ENCODE peak calls at places on chromosome 21, in eight cellular contexts. One of them, this sample, is unnamed.

GRCh38 chr21:31623664-31624063 is 35.8 kb upstream of the SOD1 start:
- DNase-seq in GM12865: peak
- DNase-seq in astrocyte: no peak
- DNase-seq in CD4-positive, alpha-beta memory T cell: no peak
- DNase-seq in psoas muscle: no peak
- DNase-seq in ovary: no peak
- DNase-seq in AG04450: no peak
- DNase-seq in HL-60: no peak
- DNase-seq in this sample: no peak

GRCh38 chr21:29192999-29193563 is 62.6 kb downstream of the MAP3K7CL start:
- DNase-seq in GM12865: no peak
- DNase-seq in astrocyte: no peak
- DNase-seq in CD4-positive, alpha-beta memory T cell: no peak
- DNase-seq in psoas muscle: no peak
- DNase-seq in ovary: no peak
- DNase-seq in AG04450: no peak
- DNase-seq in HL-60: no peak
- DNase-seq in this sample: no peak

GRCh38 chr21:32413697-32414578 is 1.4 kb downstream of the EVA1C start:
- DNase-seq in GM12865: no peak
- DNase-seq in astrocyte: peak
- DNase-seq in CD4-positive, alpha-beta memory T cell: no peak
- DNase-seq in psoas muscle: peak
- DNase-seq in ovary: peak
- DNase-seq in AG04450: no peak
- DNase-seq in HL-60: no peak
- DNase-seq in this sample: no peak

GRCh38 chr21:39316729-39317128 is 3.3 kb upstream of the BRWD1 start:
- DNase-seq in GM12865: no peak
- DNase-seq in astrocyte: no peak
- DNase-seq in CD4-positive, alpha-beta memory T cell: no peak
- DNase-seq in psoas muscle: no peak
- DNase-seq in ovary: no peak
- DNase-seq in AG04450: no peak
- DNase-seq in HL-60: no peak
- DNase-seq in this sample: no peak

GRCh38 chr21:32298148-32298559 is 501 bp upstream of the MRAP start:
- DNase-seq in GM12865: no peak
- DNase-seq in astrocyte: no peak
- DNase-seq in CD4-positive, alpha-beta memory T cell: no peak
- DNase-seq in psoas muscle: no peak
- DNase-seq in ovary: peak
- DNase-seq in AG04450: no peak
- DNase-seq in HL-60: no peak
- DNase-seq in this sample: no peak

GRCh38 chr21:41247561-41247968 is 69.0 kb upstream of the FAM3B start:
- DNase-seq in GM12865: no peak
- DNase-seq in astrocyte: peak
- DNase-seq in CD4-positive, alpha-beta memory T cell: no peak
- DNase-seq in psoas muscle: no peak
- DNase-seq in ovary: no peak
- DNase-seq in AG04450: peak
- DNase-seq in HL-60: no peak
- DNase-seq in this sample: no peak

GRCh38 chr21:16707274-16707673 is 805.6 kb upstream of the CXADR start:
- DNase-seq in GM12865: no peak
- DNase-seq in astrocyte: no peak
- DNase-seq in CD4-positive, alpha-beta memory T cell: no peak
- DNase-seq in psoas muscle: no peak
- DNase-seq in ovary: no peak
- DNase-seq in AG04450: no peak
- DNase-seq in HL-60: no peak
- DNase-seq in this sample: no peak

GRCh38 chr21:42566524-42567180 is 53.0 kb downstream of the SLC37A1 start:
- DNase-seq in GM12865: no peak
- DNase-seq in astrocyte: no peak
- DNase-seq in CD4-positive, alpha-beta memory T cell: no peak
- DNase-seq in psoas muscle: no peak
- DNase-seq in ovary: peak
- DNase-seq in AG04450: no peak
- DNase-seq in HL-60: no peak
- DNase-seq in this sample: no peak

GRCh38 chr21:31530918-31531705 is 128.4 kb upstream of the SOD1 start:
- DNase-seq in GM12865: no peak
- DNase-seq in astrocyte: no peak
- DNase-seq in CD4-positive, alpha-beta memory T cell: no peak
- DNase-seq in psoas muscle: no peak
- DNase-seq in ovary: no peak
- DNase-seq in AG04450: no peak
- DNase-seq in HL-60: no peak
- DNase-seq in this sample: no peak

GRCh38 chr21:42315296-42315891 is at the start of gene TFF3:
- DNase-seq in GM12865: no peak
- DNase-seq in astrocyte: no peak
- DNase-seq in CD4-positive, alpha-beta memory T cell: no peak
- DNase-seq in psoas muscle: no peak
- DNase-seq in ovary: no peak
- DNase-seq in AG04450: no peak
- DNase-seq in HL-60: no peak
- DNase-seq in this sample: no peak

GRCh38 chr21:42624095-42624830 is 29.2 kb upstream of the PDE9A start:
- DNase-seq in GM12865: no peak
- DNase-seq in astrocyte: no peak
- DNase-seq in CD4-positive, alpha-beta memory T cell: no peak
- DNase-seq in psoas muscle: no peak
- DNase-seq in ovary: no peak
- DNase-seq in AG04450: no peak
- DNase-seq in HL-60: no peak
- DNase-seq in this sample: no peak

GRCh38 chr21:42547001-42547905 is 33.6 kb downstream of the SLC37A1 start:
- DNase-seq in GM12865: no peak
- DNase-seq in astrocyte: no peak
- DNase-seq in CD4-positive, alpha-beta memory T cell: no peak
- DNase-seq in psoas muscle: no peak
- DNase-seq in ovary: no peak
- DNase-seq in AG04450: no peak
- DNase-seq in HL-60: no peak
- DNase-seq in this sample: no peak

GRCh38 chr21:35239811-35240219 is 190.7 kb upstream of the RUNX1 start:
- DNase-seq in GM12865: no peak
- DNase-seq in astrocyte: no peak
- DNase-seq in CD4-positive, alpha-beta memory T cell: no peak
- DNase-seq in psoas muscle: peak
- DNase-seq in ovary: no peak
- DNase-seq in AG04450: no peak
- DNase-seq in HL-60: no peak
- DNase-seq in this sample: no peak
- H3K4me3 ChIP-seq in GM12865: no peak
- H3K4me3 ChIP-seq in astrocyte: no peak
- H3K4me3 ChIP-seq in CD4-positive, alpha-beta memory T cell: no peak
- H3K4me3 ChIP-seq in psoas muscle: peak
- H3K4me3 ChIP-seq in ovary: no peak
- H3K4me3 ChIP-seq in AG04450: no peak
- H3K4me3 ChIP-seq in HL-60: no peak
- H3K4me3 ChIP-seq in this sample: no peak

DNA sequence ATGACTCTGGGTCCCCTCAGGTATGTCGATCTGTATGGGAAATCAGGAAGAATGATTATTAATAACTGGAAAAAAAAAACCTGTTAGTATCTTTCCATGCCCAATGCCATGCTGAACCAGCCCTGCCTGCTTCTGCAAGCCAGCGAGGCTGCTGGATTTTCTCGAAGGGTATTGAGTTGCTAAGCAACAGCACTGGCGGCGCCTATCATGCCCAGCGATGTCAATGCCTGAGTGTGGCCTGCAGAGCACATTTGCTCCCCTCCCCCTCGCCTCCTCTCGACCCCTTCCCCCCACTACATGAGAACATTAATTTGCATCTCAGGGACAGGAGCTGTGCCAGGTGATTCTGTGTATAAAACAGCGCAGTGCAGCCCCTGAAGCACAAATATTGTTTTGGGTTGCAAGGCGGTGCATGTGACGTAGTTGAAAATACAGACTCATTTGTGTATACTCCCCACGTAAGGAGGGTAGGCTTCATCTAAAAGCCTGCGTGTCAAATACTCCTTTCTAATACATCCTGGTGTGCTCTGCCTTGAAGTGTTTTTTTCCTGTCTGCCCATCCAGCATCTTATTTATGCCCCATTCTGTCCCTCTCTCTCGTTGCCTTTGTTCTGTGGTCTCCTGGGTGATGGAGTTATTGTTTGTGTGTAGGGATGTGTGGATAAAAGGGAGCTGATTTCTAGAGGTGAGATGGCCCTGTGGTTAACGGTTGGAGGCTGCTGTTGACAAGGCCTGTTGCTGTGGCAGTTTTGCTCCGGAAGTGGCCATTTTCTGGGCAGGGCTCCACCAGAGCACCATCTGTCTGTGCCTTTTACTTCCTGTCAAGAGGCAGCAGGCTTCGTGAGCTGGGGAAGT is 32.7 kb upstream of the ATP5PO start:
- DNase-seq in GM12865: peak
- DNase-seq in astrocyte: peak
- DNase-seq in CD4-positive, alpha-beta memory T cell: peak
- DNase-seq in psoas muscle: peak
- DNase-seq in ovary: peak
- DNase-seq in AG04450: no peak
- DNase-seq in HL-60: no peak
- DNase-seq in this sample: peak
- H3K4me3 ChIP-seq in GM12865: peak
- H3K4me3 ChIP-seq in astrocyte: peak
- H3K4me3 ChIP-seq in CD4-positive, alpha-beta memory T cell: peak
- H3K4me3 ChIP-seq in psoas muscle: no peak
- H3K4me3 ChIP-seq in ovary: no peak
- H3K4me3 ChIP-seq in AG04450: peak
- H3K4me3 ChIP-seq in HL-60: no peak
- H3K4me3 ChIP-seq in this sample: no peak

GRCh38 chr21:45096216-45096615 is 21.8 kb downstream of the ADARB1 start:
- DNase-seq in GM12865: no peak
- DNase-seq in astrocyte: no peak
- DNase-seq in CD4-positive, alpha-beta memory T cell: no peak
- DNase-seq in psoas muscle: no peak
- DNase-seq in ovary: no peak
- DNase-seq in AG04450: no peak
- DNase-seq in HL-60: no peak
- DNase-seq in this sample: no peak
- H3K4me3 ChIP-seq in GM12865: no peak
- H3K4me3 ChIP-seq in astrocyte: no peak
- H3K4me3 ChIP-seq in CD4-positive, alpha-beta memory T cell: no peak
- H3K4me3 ChIP-seq in psoas muscle: no peak
- H3K4me3 ChIP-seq in ovary: no peak
- H3K4me3 ChIP-seq in AG04450: no peak
- H3K4me3 ChIP-seq in HL-60: no peak
- H3K4me3 ChIP-seq in this sample: no peak

GRCh38 chr21:25573409-25574206 is 33.7 kb downstream of the MRPL39 start:
- DNase-seq in GM12865: peak
- DNase-seq in astrocyte: peak
- DNase-seq in CD4-positive, alpha-beta memory T cell: peak
- DNase-seq in psoas muscle: no peak
- DNase-seq in ovary: no peak
- DNase-seq in AG04450: peak
- DNase-seq in HL-60: no peak
- DNase-seq in this sample: peak

GRCh38 chr21:25569084-25569483 is 38.2 kb downstream of the MRPL39 start:
- DNase-seq in GM12865: peak
- DNase-seq in astrocyte: peak
- DNase-seq in CD4-positive, alpha-beta memory T cell: no peak
- DNase-seq in psoas muscle: no peak
- DNase-seq in ovary: no peak
- DNase-seq in AG04450: no peak
- DNase-seq in HL-60: no peak
- DNase-seq in this sample: no peak

GRCh38 chr21:25569711-25570110 is 37.6 kb downstream of the MRPL39 start:
- DNase-seq in GM12865: peak
- DNase-seq in astrocyte: no peak
- DNase-seq in CD4-positive, alpha-beta memory T cell: no peak
- DNase-seq in psoas muscle: no peak
- DNase-seq in ovary: no peak
- DNase-seq in AG04450: no peak
- DNase-seq in HL-60: no peak
- DNase-seq in this sample: no peak

GRCh38 chr21:25571726-25572121 is 35.6 kb downstream of the MRPL39 start:
- DNase-seq in GM12865: peak
- DNase-seq in astrocyte: no peak
- DNase-seq in CD4-positive, alpha-beta memory T cell: no peak
- DNase-seq in psoas muscle: no peak
- DNase-seq in ovary: no peak
- DNase-seq in AG04450: no peak
- DNase-seq in HL-60: no peak
- DNase-seq in this sample: no peak

GRCh38 chr21:25572895-25573310 is 34.4 kb downstream of the MRPL39 start:
- DNase-seq in GM12865: peak
- DNase-seq in astrocyte: peak
- DNase-seq in CD4-positive, alpha-beta memory T cell: peak
- DNase-seq in psoas muscle: no peak
- DNase-seq in ovary: no peak
- DNase-seq in AG04450: no peak
- DNase-seq in HL-60: no peak
- DNase-seq in this sample: no peak
- H3K4me3 ChIP-seq in GM12865: peak
- H3K4me3 ChIP-seq in astrocyte: peak
- H3K4me3 ChIP-seq in CD4-positive, alpha-beta memory T cell: no peak
- H3K4me3 ChIP-seq in psoas muscle: no peak
- H3K4me3 ChIP-seq in ovary: no peak
- H3K4me3 ChIP-seq in AG04450: no peak
- H3K4me3 ChIP-seq in HL-60: no peak
- H3K4me3 ChIP-seq in this sample: peak

DNA sequence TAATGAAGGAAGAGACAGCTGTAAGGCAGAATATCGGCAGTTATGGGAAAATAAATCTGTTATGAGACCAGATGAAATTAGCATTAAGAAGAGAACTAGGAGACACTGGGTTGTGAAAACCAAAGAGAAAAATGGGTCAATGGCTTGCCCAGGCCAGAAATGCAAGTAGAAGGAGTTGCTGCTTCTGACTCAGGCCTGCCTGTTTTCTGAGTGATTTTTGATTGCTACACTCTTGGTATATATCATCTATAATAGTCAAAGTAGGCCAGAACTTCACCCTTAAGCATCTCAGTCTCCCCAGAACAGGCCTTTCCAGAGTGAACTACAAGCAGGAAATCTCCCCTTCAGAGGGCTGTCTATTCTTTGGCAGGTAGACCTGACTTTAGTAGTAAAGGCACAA is 107.0 kb downstream of the NRIP1 start:
- DNase-seq in GM12865: no peak
- DNase-seq in astrocyte: no peak
- DNase-seq in CD4-positive, alpha-beta memory T cell: no peak
- DNase-seq in psoas muscle: no peak
- DNase-seq in ovary: no peak
- DNase-seq in AG04450: no peak
- DNase-seq in HL-60: no peak
- DNase-seq in this sample: no peak
- H3K4me3 ChIP-seq in GM12865: no peak
- H3K4me3 ChIP-seq in astrocyte: no peak
- H3K4me3 ChIP-seq in CD4-positive, alpha-beta memory T cell: no peak
- H3K4me3 ChIP-seq in psoas muscle: no peak
- H3K4me3 ChIP-seq in ovary: no peak
- H3K4me3 ChIP-seq in AG04450: no peak
- H3K4me3 ChIP-seq in HL-60: no peak
- H3K4me3 ChIP-seq in this sample: no peak

This sample was measured in effector memory CD4-positive, alpha-beta T cell.